ENCODE peak calls at places on chromosomes 5 and 9, in nine cellular contexts. I, C, E, Z, G, R, T, Q and O are unnamed samples.

GRCh38 chr9:127050152-127050551 is 72.3 kb downstream of the ANGPTL2 start:
- DNase-seq in Z (no peak), C (no peak), T (no peak), Q (no peak), E (no peak), I (no peak), R (no peak), G (no peak), O (no peak)

GRCh38 chr5:164057121-164057520 is 551.7 kb downstream of the MAT2B start:
- DNase-seq in R (no peak), T (no peak), Z (no peak), G (no peak), Q (no peak), I (no peak), E (no peak), C (no peak), O (no peak)

GRCh38 chr9:121960665-121961064 is 132.4 kb downstream of the TTLL11 start:
- DNase-seq in E (no peak), I (no peak), Q (no peak), T (no peak), Z (no peak), C (no peak), G (no peak), R (no peak), O (no peak)

GRCh38 chr5:52269853-52270252 is 517.9 kb upstream of the ITGA1 start:
- DNase-seq in R (no peak), T (no peak), Q (no peak), Z (no peak), E (no peak), C (no peak), I (no peak), G (no peak), O (no peak)

GRCh38 chr9:99732715-99733114 is 89.0 kb upstream of the NR4A3 start:
- DNase-seq in T (no peak), Z (peak; percentile 69), R (peak; percentile 51), G (no peak), Q (no peak), C (no peak), E (no peak), I (no peak), O (no peak)

GRCh38 chr5:82812575-82812974 is 264.6 kb downstream of the TMEM167A start:
- DNase-seq in G (no peak), Z (no peak), R (peak; percentile 86), C (no peak), T (peak; percentile 40), I (no peak), Q (no peak), E (no peak), O (no peak)

GRCh38 chr5:148899993-148900392 is 73.6 kb downstream of the ADRB2 start:
- DNase-seq in C (no peak), G (no peak), I (no peak), E (no peak), Q (peak; percentile 77), T (no peak), Z (no peak), R (no peak), O (no peak)

GRCh38 chr9:127572961-127573727 is 38.9 kb upstream of the STXBP1 start:
- DNase-seq in Q (no peak), Z (no peak), C (no peak), G (no peak), I (no peak), T (peak; percentile 51), E (no peak), R (peak; percentile 82), O (no peak)

GRCh38 chr9:129412814-129413536 is 207.9 kb downstream of the C9orf50 start:
- DNase-seq in Q (peak; percentile 41), G (no peak), I (no peak), T (peak; percentile 73), R (peak; percentile 89), E (peak; percentile 40), C (no peak), Z (peak; percentile 81), O (no peak)

GRCh38 chr9:127916665-127917581 is at the start of gene ST6GALNAC4:
- DNase-seq in G (peak; percentile 70), E (peak; percentile 97), R (peak; percentile 96), I (no peak), Q (peak; percentile 76), T (peak; percentile 88), Z (peak; percentile 89), C (peak; percentile 90), O (no peak)

GRCh38 chr5:137605377-137605776 is 106.3 kb upstream of the SPOCK1 start:
- DNase-seq in C (no peak), R (peak; percentile 44), Q (peak; percentile 8), G (no peak), T (no peak), E (no peak), I (no peak), Z (peak; percentile 29), O (no peak)

DNA sequence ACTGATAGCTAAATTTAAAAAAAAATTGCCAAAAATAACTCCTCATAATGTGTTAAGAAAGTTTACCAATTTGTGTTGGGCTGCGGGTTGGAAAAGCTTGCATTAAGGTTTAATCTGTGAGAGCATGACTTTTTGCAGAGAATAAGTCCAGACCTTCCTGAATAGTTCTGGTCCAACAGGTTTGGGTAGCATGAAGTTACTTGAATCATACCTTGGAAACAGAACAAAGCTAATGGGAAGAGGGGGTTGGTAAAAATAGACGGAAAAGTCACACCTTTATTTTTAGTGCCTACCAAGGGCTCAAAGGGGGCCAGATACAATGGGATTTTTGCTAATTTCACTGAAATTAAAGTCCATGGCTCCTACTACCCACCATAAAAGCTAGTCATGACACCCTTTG is 17.1 kb upstream of the MATR3 start:
- DNase-seq in C (no peak), T (no peak), E (no peak), I (no peak), Z (no peak), Q (peak; percentile 52), R (no peak), G (no peak), O (no peak)
- H3K4me3 ChIP-seq in C (no peak overlapping the region), T (peak overlapping the region; percentile 38), E (peak overlapping the region; percentile 78), I (peak overlapping the region; percentile 87), Z (peak overlapping the region; percentile 28), Q (peak overlapping the region; percentile 21), R (peak overlapping the region; percentile 2), G (peak overlapping the region; percentile 55), O (no peak overlapping the region)

DNA sequence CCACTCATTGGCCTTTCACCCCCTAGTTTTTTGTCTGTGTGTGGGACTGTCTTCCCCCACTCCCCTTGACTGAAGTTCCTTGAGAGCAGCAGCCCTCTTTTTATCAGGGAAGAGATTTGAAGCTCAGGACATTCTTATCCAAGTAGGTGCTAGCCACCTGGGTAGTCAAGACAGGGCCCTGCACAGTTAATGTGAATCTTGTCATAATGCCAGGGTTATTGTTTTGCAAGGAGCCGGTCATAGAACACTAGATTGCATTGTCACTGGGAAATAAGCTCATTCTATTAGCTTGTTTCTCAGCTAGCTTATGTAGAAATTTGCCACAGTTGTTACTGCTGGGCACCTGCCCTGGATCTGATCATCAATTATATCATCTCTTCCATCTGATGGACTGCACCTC is 256.1 kb downstream of the DOCK8 start:
- DNase-seq in T (no peak), I (no peak), C (no peak), Q (no peak), G (no peak), R (peak; percentile 27), E (no peak), Z (peak; percentile 6), O (no peak)
- H3K4me3 ChIP-seq in T (peak overlapping the region; percentile 56), I (peak overlapping the region; percentile 54), C (peak overlapping the region; percentile 81), Q (no peak overlapping the region), G (peak overlapping the region; percentile 68), R (peak overlapping the region; percentile 2), E (peak overlapping the region; percentile 69), Z (peak overlapping the region; percentile 82), O (peak overlapping the region; percentile 30)

GRCh38 chr9:133356391-133357091 is at the start of the genes SURF1 and SURF2:
- DNase-seq in R (peak; percentile 81), I (no peak), Q (peak; percentile 76), Z (peak; percentile 44), T (peak; percentile 72), G (peak; percentile 68), C (peak; percentile 87), E (peak; percentile 90), O (peak; percentile 39)

GRCh38 chr9:133355881-133356357 is 368 bp downstream of the SURF1 start:
- DNase-seq in Q (no peak), E (no peak), I (no peak), C (no peak), G (no peak), R (no peak), Z (peak; percentile 46), T (no peak), O (no peak)

GRCh38 chr9:133354766-133355165 is 1.5 kb downstream of the SURF1 start:
- DNase-seq in E (no peak), G (no peak), Q (no peak), R (no peak), T (no peak), C (no peak), I (no peak), Z (no peak), O (no peak)

GRCh38 chr9:133359420-133360175 is 3.2 kb downstream of the SURF2 start:
- DNase-seq in Q (no peak), E (no peak), I (no peak), C (no peak), T (no peak), Z (no peak), R (no peak), G (peak; percentile 49), O (no peak)

DNA sequence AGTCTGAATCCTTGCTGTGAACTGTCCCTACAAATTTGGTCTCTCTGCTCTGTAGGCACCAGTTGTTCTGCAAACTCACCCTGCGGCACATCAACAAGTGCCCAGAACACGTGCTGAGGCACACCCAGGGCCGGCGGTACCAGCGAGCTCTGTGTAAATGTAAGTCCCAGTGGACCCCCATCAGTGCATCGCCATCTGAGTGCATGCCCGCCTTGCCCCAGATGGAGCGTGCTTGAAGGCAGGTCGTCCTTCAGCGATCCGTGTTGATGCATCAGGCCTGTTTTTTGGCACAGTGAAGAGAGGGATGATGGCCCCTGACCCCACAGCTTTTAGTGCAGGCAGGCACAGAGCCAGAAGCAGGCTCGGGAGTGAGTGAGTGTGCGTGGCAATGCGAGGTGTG is 1.3 kb downstream of the SURF2 start:
- DNase-seq in Q (no peak), E (no peak), T (no peak), C (no peak), R (no peak), Z (no peak), I (no peak), G (no peak), O (no peak)
- H3K4me3 ChIP-seq in Q (peak overlapping the region; percentile 70), E (no peak overlapping the region), T (peak overlapping the region; percentile 3), C (peak overlapping the region; percentile 58), R (no peak overlapping the region), Z (no peak overlapping the region), I (peak overlapping the region; percentile 88), G (peak overlapping the region; percentile 90), O (no peak overlapping the region)

DNA sequence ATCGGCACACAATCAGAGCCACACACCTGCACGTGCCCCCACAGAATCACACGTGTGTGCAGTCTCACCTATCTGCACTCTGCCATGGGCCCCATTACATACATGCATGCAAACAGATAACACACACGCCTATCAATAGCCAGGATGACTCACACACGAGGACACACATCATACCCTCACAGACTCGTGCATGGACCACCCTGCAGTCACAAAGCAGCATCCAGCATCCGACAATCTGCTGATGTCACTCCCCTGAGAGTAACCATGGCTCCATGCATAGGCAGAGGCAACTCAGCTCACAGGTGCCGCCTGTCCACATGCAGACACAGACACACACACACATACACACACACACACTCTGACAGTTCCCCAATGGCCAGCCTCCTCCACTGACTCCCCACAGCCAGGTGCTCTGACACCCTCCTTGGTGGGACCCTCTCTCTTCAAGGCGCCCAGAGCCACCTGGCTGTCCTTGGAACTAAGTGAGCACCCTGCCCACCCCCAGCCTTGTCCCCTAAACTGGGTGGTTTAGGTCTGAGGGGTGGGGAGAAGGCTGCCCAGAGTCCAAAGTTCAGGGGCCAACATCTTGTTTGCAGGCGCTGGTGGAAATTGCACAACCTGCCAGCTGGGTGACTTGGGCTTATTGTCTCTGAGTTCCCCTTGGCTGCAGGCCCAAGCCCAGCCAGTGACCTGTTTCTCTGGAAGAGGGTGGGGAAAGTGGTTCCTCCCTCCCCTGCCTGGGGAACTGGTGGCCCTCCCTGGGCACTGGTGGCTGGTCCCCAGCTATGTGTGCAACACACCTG is 34.6 kb upstream of the NEK6 start:
- DNase-seq in C (no peak), R (peak; percentile 56), Q (no peak), E (no peak), T (no peak), Z (peak; percentile 81), G (peak; percentile 96), I (no peak), O (no peak)
- H3K4me3 ChIP-seq in C (no peak overlapping the region), R (no peak overlapping the region), Q (no peak overlapping the region), E (no peak overlapping the region), T (no peak overlapping the region), Z (no peak overlapping the region), G (no peak overlapping the region), I (no peak overlapping the region), O (no peak overlapping the region)